ENCODE peak calls at places on chromosomes 2 and 18, in seven cellular contexts. T, N, P, K, Z, Y and Q are unnamed samples.

GRCh38 chr18:13643261-13643671 is 83.1 kb downstream of the FAM210A start:
- DNase-seq in N (no peak), Z (no peak), T (no peak), K (no peak), P (no peak), Y (no peak), Q (no peak)

GRCh38 chr2:48482774-48483173 is 47.2 kb upstream of the STON1 start:
- DNase-seq in P (peak; percentile 34), Z (no peak), Y (no peak), T (peak; percentile 30), N (no peak), K (no peak), Q (no peak)

GRCh38 chr2:230330725-230331124 is 3.7 kb downstream of the SP140L start:
- DNase-seq in T (peak; percentile 56), P (no peak), Y (no peak), K (no peak), N (no peak), Z (no peak), Q (no peak)

GRCh38 chr18:40612356-40612755 is 1342.7 kb upstream of the PIK3C3 start:
- DNase-seq in Y (no peak), T (no peak), Z (no peak), P (no peak), K (no peak), N (no peak), Q (no peak)

GRCh38 chr2:56018202-56018601 is 94.6 kb upstream of the EFEMP1 start:
- DNase-seq in K (no peak), T (no peak), P (no peak), Y (no peak), N (no peak), Z (peak; percentile 96), Q (no peak)

GRCh38 chr2:197369228-197369945 is 58.8 kb upstream of the ANKRD44 start:
- DNase-seq in K (no peak), N (no peak), T (no peak), P (peak; percentile 36), Y (no peak), Z (no peak), Q (peak; percentile 37)

GRCh38 chr18:24536834-24537233 is 76.4 kb downstream of the HRH4 start:
- DNase-seq in Z (no peak), T (no peak), Y (no peak), K (no peak), P (no peak), N (no peak), Q (no peak)

GRCh38 chr18:22168360-22168921 is 948 bp upstream of the GATA6 start:
- DNase-seq in Z (no peak), N (peak; percentile 51), Y (no peak), P (peak; percentile 68), T (peak; percentile 64), K (no peak), Q (no peak)

GRCh38 chr2:121202541-121203310 is 82.3 kb downstream of the TFCP2L1 start:
- DNase-seq in N (no peak), T (no peak), K (no peak), Z (no peak), Y (no peak), P (no peak), Q (no peak)

GRCh38 chr2:182824759-182825143 is 41.7 kb downstream of the FRZB start:
- DNase-seq in K (no peak), Z (no peak), P (no peak), N (no peak), Y (no peak), T (no peak), Q (no peak)

GRCh38 chr2:173654146-173654895 is 299.6 kb downstream of the CDCA7 start:
- DNase-seq in T (no peak), Z (no peak), P (peak; percentile 53), Y (no peak), N (no peak), K (no peak), Q (no peak)

GRCh38 chr18:23972416-23972815 is 42.1 kb upstream of the TTC39C start:
- DNase-seq in N (no peak), Z (no peak), P (peak; percentile 39), T (peak; percentile 64), Y (no peak), K (no peak), Q (no peak)

GRCh38 chr2:133109772-133110171 is 439.8 kb upstream of the LYPD1 start:
- DNase-seq in Z (no peak), T (no peak), K (no peak), Y (peak; percentile 16), P (no peak), N (peak; percentile 24), Q (no peak)

GRCh38 chr18:8734496-8734895 is 29.1 kb downstream of the MTCL1 start:
- DNase-seq in K (no peak), P (no peak), T (no peak), Y (no peak), N (no peak), Z (no peak), Q (no peak)

GRCh38 chr2:26805241-26805676 is 19.4 kb downstream of the CENPA start:
- DNase-seq in K (no peak), Z (no peak), N (peak; percentile 36), Y (peak; percentile 21), P (no peak), T (no peak), Q (peak; percentile 20)

GRCh38 chr18:60064271-60064670 is 164.5 kb downstream of the PMAIP1 start:
- DNase-seq in K (no peak), Z (no peak), P (no peak), N (no peak), T (no peak), Y (no peak), Q (no peak)

GRCh38 chr2:23549821-23550535 is 165.0 kb downstream of the KLHL29 start:
- DNase-seq in N (no peak), P (peak; percentile 52), Z (no peak), Y (no peak), K (no peak), T (no peak), Q (no peak)

GRCh38 chr2:223100061-223100511 is 48.1 kb downstream of the KCNE4 start:
- DNase-seq in T (no peak), Z (no peak), P (peak; percentile 73), N (peak; percentile 54), Y (no peak), K (no peak), Q (no peak)

GRCh38 chr2:195961873-195962272 is 106.8 kb downstream of the DNAH7 start:
- DNase-seq in P (no peak), K (no peak), T (no peak), N (no peak), Z (no peak), Y (peak; percentile 95), Q (no peak)

GRCh38 chr2:64137996-64138395 is 6.2 kb downstream of the PELI1 start:
- DNase-seq in T (no peak), Y (no peak), P (peak; percentile 24), N (no peak), K (no peak), Z (no peak), Q (no peak)

GRCh38 chr2:76958749-76959148 is 563.4 kb downstream of the LRRTM4 start:
- DNase-seq in Y (peak; percentile 33), Z (no peak), T (no peak), N (no peak), P (peak; percentile 89), K (no peak), Q (no peak)

GRCh38 chr18:27715751-27716150 is 461.2 kb downstream of the CDH2 start:
- DNase-seq in Y (no peak), P (no peak), Z (no peak), T (no peak), K (no peak), N (peak; percentile 35), Q (no peak)